ENCODE peak calls at places on chromosomes 1 and 21, in four cellular contexts. Q, Z, K and Y are unnamed samples.

GRCh38 chr1:18404460-18404859 is 76.3 kb upstream of the KLHDC7A start:
- DNase-seq in Q (no peak), Z (no peak), K (no peak), Y (no peak)

GRCh38 chr1:206923009-206923960 is 1.5 kb upstream of the FCMR start:
- DNase-seq in K (no peak), Q (no peak), Z (no peak), Y (no peak)

GRCh38 chr1:116574581-116575291 is 3.9 kb upstream of the CD58 start:
- DNase-seq in Q (peak), Z (peak), K (peak), Y (no peak)

GRCh38 chr1:32758177-32758794 is 55.7 kb upstream of the SYNC start:
- DNase-seq in Z (no peak), Q (no peak), K (no peak), Y (no peak)

GRCh38 chr1:235504122-235504493 is at the start of gene B3GALNT2:
- DNase-seq in Q (no peak), K (no peak), Z (no peak), Y (no peak)

GRCh38 chr1:32105338-32105737 is 2.5 kb upstream of the KPNA6 start:
- DNase-seq in Q (no peak), Z (no peak), K (no peak), Y (no peak)

GRCh38 chr1:53413175-53414001 is 45.8 kb upstream of the DMRTB1 start:
- DNase-seq in Z (no peak), Q (peak), K (peak), Y (peak)

GRCh38 chr21:30718239-30718909 is at the start of gene KRTAP21-3:
- DNase-seq in Z (no peak), Q (peak), K (no peak), Y (no peak)

GRCh38 chr1:193408782-193409293 is 222.4 kb upstream of the B3GALT2 start:
- DNase-seq in Z (no peak), K (no peak), Q (no peak), Y (no peak)

GRCh38 chr1:93061895-93062792 is 16.9 kb upstream of the MTF2 start:
- DNase-seq in Z (peak), K (peak), Q (peak), Y (no peak)

GRCh38 chr1:23563003-23563402 is 3.7 kb upstream of the ID3 start:
- DNase-seq in Q (no peak), K (no peak), Z (no peak), Y (no peak)

GRCh38 chr1:103256490-103256889 is 148.2 kb upstream of the COL11A1 start:
- DNase-seq in K (no peak), Q (no peak), Z (no peak), Y (no peak)

GRCh38 chr1:239538244-239538988 is 152.0 kb downstream of the CHRM3 start:
- DNase-seq in K (no peak), Q (no peak), Z (no peak), Y (no peak)

GRCh38 chr21:16568661-16569060 is 838.9 kb downstream of the USP25 start:
- DNase-seq in Q (no peak), Z (no peak), K (no peak), Y (no peak)

GRCh38 chr1:89001510-89001909 is 9.1 kb upstream of the KYAT3 start:
- DNase-seq in Q (no peak), K (no peak), Z (no peak), Y (no peak)

GRCh38 chr1:21534674-21535378 is 25.6 kb downstream of the ALPL start:
- DNase-seq in K (peak), Q (peak), Z (peak), Y (peak)

GRCh38 chr1:232943679-232944252 is 6.6 kb upstream of the NTPCR start:
- DNase-seq in Q (no peak), K (no peak), Z (no peak), Y (no peak)

GRCh38 chr1:156241926-156242325 is at the start of gene BGLAP:
- DNase-seq in Q (no peak), Z (no peak), K (no peak), Y (no peak)

GRCh38 chr21:38945536-38946245 is 140.0 kb downstream of the ETS2 start:
- DNase-seq in K (no peak), Z (no peak), Q (no peak), Y (no peak)

GRCh38 chr1:96028071-96028470 is 693.5 kb upstream of the PTBP2 start:
- DNase-seq in K (no peak), Z (no peak), Q (no peak), Y (no peak)

GRCh38 chr1:239909894-239910293 is 181.8 kb upstream of the FMN2 start:
- DNase-seq in K (no peak), Z (no peak), Q (no peak), Y (no peak)

GRCh38 chr1:2202843-2203601 is 8.4 kb upstream of the FAAP20 start:
- DNase-seq in Z (no peak), Q (no peak), K (no peak), Y (no peak)

GRCh38 chr1:225437710-225438437 is 10.0 kb upstream of the LBR start:
- DNase-seq in Z (peak), Q (peak), K (no peak), Y (no peak)

GRCh38 chr1:29213055-29213454 is 17.7 kb downstream of the MECR start:
- DNase-seq in Q (no peak), K (no peak), Z (no peak), Y (no peak)

GRCh38 chr1:29208462-29208861 is 22.3 kb downstream of the MECR start:
- DNase-seq in Q (no peak), Z (no peak), K (peak), Y (no peak)

GRCh38 chr1:29210278-29211085 is 20.3 kb downstream of the MECR start:
- DNase-seq in Q (no peak), Z (no peak), K (no peak), Y (no peak)

GRCh38 chr1:29209173-29209572 is 21.6 kb downstream of the MECR start:
- DNase-seq in Z (no peak), K (no peak), Q (no peak), Y (no peak)

GRCh38 chr1:29211086-29212030 is 19.4 kb downstream of the MECR start:
- DNase-seq in Z (no peak), K (no peak), Q (no peak), Y (no peak)
- TF ChIP-seq TCF7L2 in Z (no peak), K (no peak), Q (no peak), Y (no peak)

DNA sequence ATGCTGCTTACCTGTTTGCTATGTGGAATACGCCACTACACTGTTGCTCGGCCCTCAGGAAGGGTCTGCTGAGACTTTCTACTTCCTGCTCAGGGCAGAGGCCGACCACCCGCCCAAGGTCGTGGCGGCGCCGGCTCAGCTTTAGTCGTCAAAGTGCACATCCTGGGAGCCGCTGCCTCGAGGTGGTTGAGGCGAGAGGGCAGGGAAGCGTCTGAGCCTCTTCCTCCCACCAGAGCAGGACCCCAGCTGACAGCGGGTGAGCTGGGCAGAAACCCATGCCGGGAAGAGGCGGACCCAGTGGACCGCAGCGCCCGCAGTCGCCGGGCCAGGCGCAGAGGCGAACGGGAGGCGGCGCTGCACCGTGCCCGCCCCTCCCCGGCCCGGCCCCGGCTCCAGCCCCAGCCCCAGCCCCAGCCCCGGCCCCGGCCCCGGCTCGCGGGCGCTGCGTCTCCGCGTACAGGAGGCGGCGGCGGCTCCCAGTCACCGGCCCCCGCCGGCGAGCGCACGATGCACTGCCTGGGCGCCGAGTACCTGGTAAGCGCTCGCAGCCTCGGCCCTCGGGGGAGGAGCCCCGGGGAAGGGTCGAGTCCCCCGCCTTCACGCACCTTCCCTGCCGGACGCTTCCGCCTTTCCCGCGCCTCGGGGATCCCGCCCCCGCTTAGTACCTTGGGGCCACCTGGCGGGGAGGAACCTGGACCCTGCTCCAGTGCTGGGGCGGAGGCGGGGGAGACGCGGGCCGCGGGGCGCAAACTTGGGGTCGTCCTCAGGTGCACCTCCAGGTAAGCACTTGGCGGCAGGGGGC is at the start of gene SLC44A3:
- DNase-seq in K (peak), Q (no peak), Z (no peak), Y (no peak)
- TF ChIP-seq TCF7L2 in K (no peak), Q (no peak), Z (no peak), Y (no peak)

DNA sequence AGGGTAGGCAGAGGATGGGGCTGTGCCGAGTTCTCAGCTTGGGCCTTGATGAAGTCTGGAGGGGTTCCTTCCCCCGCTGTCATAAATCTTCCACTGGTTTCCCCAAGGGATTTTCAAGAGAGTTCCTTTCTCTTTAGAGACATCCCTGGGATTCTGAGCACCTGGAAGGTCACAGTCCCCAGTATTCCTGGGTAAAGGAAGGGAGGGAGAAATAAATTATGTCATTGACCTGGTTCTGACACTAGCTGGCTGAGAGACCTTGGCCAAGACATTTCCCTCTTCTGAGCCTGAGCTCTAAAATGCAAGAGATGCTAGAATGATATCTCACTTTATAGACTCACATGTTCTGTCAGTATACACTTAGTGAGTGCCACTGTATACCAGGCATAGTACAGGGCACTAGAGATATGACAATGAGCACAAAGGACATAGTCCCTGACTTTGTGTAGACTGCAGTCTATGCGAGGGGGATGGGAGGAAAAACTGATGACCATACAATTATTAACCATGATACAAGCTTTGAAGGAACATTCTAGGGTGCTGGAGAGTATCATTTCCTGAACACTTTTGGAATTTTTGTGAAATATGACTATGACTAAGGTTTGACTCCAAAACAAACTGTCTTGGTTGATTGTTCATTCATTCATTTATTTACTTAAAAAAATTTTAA is 165.8 kb upstream of the JUN start:
- DNase-seq in Z (no peak), Q (no peak), K (no peak), Y (no peak)
- TF ChIP-seq TCF7L2 in Z (no peak), Q (no peak), K (no peak), Y (no peak)

GRCh38 chr1:62462370-62462769 is 25.5 kb downstream of the USP1 start:
- DNase-seq in Z (no peak), K (no peak), Q (no peak), Y (no peak)
- TF ChIP-seq TCF7L2 in Z (no peak), K (no peak), Q (no peak), Y (no peak)

GRCh38 chr1:172219966-172220365 is 200.5 kb upstream of the C1orf105 start:
- DNase-seq in Q (no peak), Z (no peak), K (no peak), Y (no peak)
- TF ChIP-seq TCF7L2 in Q (no peak), Z (no peak), K (no peak), Y (no peak)

DNA sequence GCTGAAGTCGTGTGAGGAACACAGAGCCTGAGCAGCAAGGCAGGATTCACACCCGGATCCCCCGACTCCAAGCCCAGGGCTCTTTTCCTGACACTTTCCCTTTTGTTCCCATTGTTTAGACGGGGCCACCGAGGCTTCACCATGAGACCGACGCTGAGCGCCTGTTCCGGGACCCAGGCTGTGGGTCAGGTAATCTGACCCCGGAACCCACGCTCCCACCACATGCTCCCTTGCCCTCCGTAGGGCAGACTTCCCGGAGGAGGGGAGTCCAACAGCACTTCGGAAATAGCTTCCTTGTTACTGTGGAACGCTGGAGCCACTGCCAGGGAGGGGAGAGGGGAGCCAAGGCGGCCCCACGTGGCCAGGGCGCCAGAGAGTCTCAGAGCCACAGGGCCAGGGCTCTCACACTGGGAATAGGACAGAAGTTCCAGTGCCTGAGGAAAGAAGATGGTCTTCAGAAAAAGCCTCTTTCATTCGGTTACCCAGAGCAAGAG is 18.4 kb downstream of the RUNX3 start:
- DNase-seq in Z (no peak), K (no peak), Q (no peak), Y (no peak)
- TF ChIP-seq TCF7L2 in Z (no peak), K (no peak), Q (no peak), Y (no peak)

DNA sequence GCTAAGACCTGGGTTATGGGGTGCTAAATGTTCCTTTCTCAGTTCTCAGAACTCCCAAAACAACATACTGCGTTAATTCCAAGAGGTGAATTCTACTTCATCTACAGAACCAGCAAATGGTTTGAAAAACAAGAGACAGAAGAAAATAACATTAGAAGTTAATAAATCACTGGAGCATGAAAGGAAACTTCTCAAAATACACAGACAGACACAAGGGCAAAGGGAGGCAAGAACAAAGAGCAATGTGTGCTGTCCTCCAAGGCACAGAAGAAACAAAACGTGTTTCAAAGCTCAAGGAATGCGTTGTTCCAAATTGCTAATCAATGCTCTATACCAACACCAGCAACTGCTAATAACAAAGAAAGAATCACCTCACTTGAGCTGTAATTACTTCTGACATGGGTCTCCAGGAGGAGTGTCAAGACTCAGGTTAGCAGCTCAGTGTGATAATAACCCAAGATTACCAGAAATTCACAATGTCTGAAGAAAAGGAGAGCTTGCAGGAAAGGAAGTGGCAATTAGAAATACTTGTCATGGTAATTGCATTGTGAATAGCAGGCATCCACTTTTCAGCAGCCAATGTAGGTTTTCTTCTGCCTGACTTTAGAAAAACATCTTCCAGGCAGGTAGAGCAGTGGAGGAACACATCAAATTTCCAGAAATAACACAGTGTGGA is 175.4 kb downstream of the SEC16B start:
- DNase-seq in Z (no peak), Q (no peak), K (no peak), Y (no peak)
- TF ChIP-seq TCF7L2 in Z (no peak), Q (no peak), K (no peak), Y (no peak)

GRCh38 chr1:114386129-114387037 is 124.6 kb downstream of the TRIM33 start:
- DNase-seq in Q (no peak), K (no peak), Z (peak), Y (no peak)
- TF ChIP-seq TCF7L2 in Q (no peak), K (no peak), Z (no peak), Y (no peak)